ENCODE peak calls at places on chromosomes 2 and 18, in seven cellular contexts. J is mesenteric fat pad, B is AG09319, U is H7, L is hippocampal formation, S is AG08396, E is NCI-H1694 treated with DMSO at 0.1 percent for 48 hours. A is an unnamed sample.

GRCh38 chr2:222900354-222900753 is 39.5 kb downstream of the ACSL3 start:
- DNase-seq in J (no peak), B (peak; percentile 42), U (no peak), L (no peak), S (peak; percentile 16), E (no peak), A (no peak)

GRCh38 chr18:35432565-35433001 is 55.4 kb upstream of the ZNF396 start:
- DNase-seq in J (no peak), B (peak; percentile 3), U (no peak), L (no peak), S (no peak), E (no peak), A (no peak)

GRCh38 chr2:100242416-100242815 is 79.9 kb downstream of the LONRF2 start:
- DNase-seq in J (no peak), B (no peak), U (no peak), L (no peak), S (no peak), E (no peak), A (peak; percentile 60)

GRCh38 chr2:43460141-43460540 is 135.7 kb downstream of the THADA start:
- DNase-seq in J (no peak), B (no peak), U (no peak), L (no peak), S (no peak), E (no peak), A (no peak)

GRCh38 chr18:26215247-26215970 is 10.8 kb upstream of the TAF4B start:
- DNase-seq in J (no peak), B (no peak), U (no peak), L (no peak), S (no peak), E (no peak), A (no peak)

GRCh38 chr2:40332096-40332826 is 119.6 kb downstream of the SLC8A1 start:
- DNase-seq in J (no peak), B (peak; percentile 77), U (no peak), L (no peak), S (peak; percentile 17), E (no peak), A (no peak)

GRCh38 chr2:108575132-108575966 is 41.1 kb downstream of the LIMS1 start:
- DNase-seq in J (no peak), B (no peak), U (no peak), L (no peak), S (peak; percentile 56), E (no peak), A (no peak)

GRCh38 chr2:119009110-119009509 is 67.1 kb downstream of the MARCO start:
- DNase-seq in J (no peak), B (no peak), U (no peak), L (no peak), S (no peak), E (no peak), A (peak; percentile 11)

GRCh38 chr2:209671280-209671679 is 100.4 kb upstream of the UNC80 start:
- DNase-seq in J (no peak), B (no peak), U (no peak), L (no peak), S (no peak), E (no peak), A (no peak)

GRCh38 chr18:24414349-24415003 is 12.0 kb upstream of the IMPACT start:
- DNase-seq in J (no peak), B (no peak), U (no peak), L (no peak), S (no peak), E (no peak), A (no peak)

GRCh38 chr2:153387203-153387602 is 91.4 kb downstream of the RPRM start:
- DNase-seq in J (no peak), B (no peak), U (no peak), L (no peak), S (no peak), E (no peak), A (no peak)

GRCh38 chr18:11293794-11294193 is 144.4 kb upstream of the PIEZO2 start:
- DNase-seq in J (no peak), B (no peak), U (no peak), L (no peak), S (no peak), E (no peak), A (no peak)

GRCh38 chr2:20457661-20458630 is 11.1 kb downstream of the RHOB start:
- DNase-seq in J (peak; percentile 24), B (no peak), U (no peak), L (no peak), S (no peak), E (no peak), A (no peak)

GRCh38 chr2:233259745-233260144 is 8.3 kb downstream of the ATG16L1 start:
- DNase-seq in J (no peak), B (no peak), U (no peak), L (no peak), S (peak; percentile 32), E (no peak), A (no peak)

GRCh38 chr2:39942970-39943369 is 163.9 kb upstream of the THUMPD2 start:
- DNase-seq in J (no peak), B (no peak), U (no peak), L (no peak), S (peak; percentile 19), E (no peak), A (no peak)

GRCh38 chr2:50438293-50438692 is 593.6 kb downstream of the NRXN1 start:
- DNase-seq in J (no peak), B (no peak), U (no peak), L (no peak), S (no peak), E (peak; percentile 90), A (no peak)

GRCh38 chr2:148527488-148528340 is 116.8 kb upstream of the EPC2 start:
- DNase-seq in J (no peak), B (no peak), U (no peak), L (no peak), S (no peak), E (no peak), A (no peak)

GRCh38 chr18:62788891-62789290 is 73.5 kb downstream of the PHLPP1 start:
- DNase-seq in J (no peak), B (no peak), U (no peak), L (no peak), S (no peak), E (no peak), A (no peak)

GRCh38 chr2:138205281-138205680 is 241.0 kb downstream of the HNMT start:
- DNase-seq in J (no peak), B (no peak), U (no peak), L (no peak), S (no peak), E (no peak), A (no peak)

GRCh38 chr2:202158796-202159195 is 79.6 kb downstream of the SUMO1 start:
- DNase-seq in J (no peak), B (no peak), U (no peak), L (no peak), S (no peak), E (peak; percentile 53), A (no peak)

GRCh38 chr18:37658894-37659293 is 93.3 kb upstream of the CELF4 start:
- DNase-seq in J (no peak), B (no peak), U (no peak), L (no peak), S (no peak), E (no peak), A (no peak)

GRCh38 chr18:58862851-58863538 is 1.7 kb upstream of the ZNF532 start:
- DNase-seq in J (no peak), B (no peak), U (peak; percentile 83), L (peak; percentile 60), S (peak; percentile 53), E (no peak), A (peak; percentile 70)

GRCh38 chr18:48084858-48085257 is 154.4 kb upstream of the SMAD2 start:
- DNase-seq in J (no peak), B (no peak), U (no peak), L (no peak), S (no peak), E (no peak), A (no peak)

GRCh38 chr2:235024191-235024611 is 72.4 kb downstream of the SH3BP4 start:
- DNase-seq in J (no peak), B (no peak), U (no peak), L (no peak), S (peak; percentile 29), E (no peak), A (no peak)

GRCh38 chr2:213232649-213233437 is 51.4 kb upstream of the SPAG16 start:
- DNase-seq in J (no peak), B (no peak), U (no peak), L (no peak), S (no peak), E (no peak), A (peak; percentile 52)

GRCh38 chr2:101768480-101769077 is 71.1 kb downstream of the MAP4K4 start:
- DNase-seq in J (no peak), B (no peak), U (no peak), L (no peak), S (no peak), E (peak; percentile 30), A (no peak)

GRCh38 chr2:44549099-44549471 is 187.3 kb downstream of the CAMKMT start:
- DNase-seq in J (no peak), B (peak; percentile 67), U (no peak), L (no peak), S (peak; percentile 50), E (no peak), A (no peak)

GRCh38 chr2:169828141-169828811 is 1.0 kb downstream of the UBR3 start:
- DNase-seq in J (no peak), B (no peak), U (peak; percentile 65), L (peak; percentile 45), S (peak; percentile 70), E (no peak), A (peak; percentile 66)

GRCh38 chr18:79629606-79630005 is 50.0 kb upstream of the CTDP1 start:
- DNase-seq in J (no peak), B (no peak), U (peak; percentile 41), L (no peak), S (no peak), E (no peak), A (peak; percentile 52)

GRCh38 chr18:46868171-46868921 is 49.0 kb downstream of the PIAS2 start:
- DNase-seq in J (no peak), B (no peak), U (no peak), L (no peak), S (no peak), E (no peak), A (peak; percentile 54)

GRCh38 chr2:136765736-136766323 is 485 bp downstream of the THSD7B start:
- DNase-seq in J (no peak), B (no peak), U (peak; percentile 64), L (no peak), S (no peak), E (peak; percentile 20), A (peak; percentile 70)

GRCh38 chr2:37376421-37377186 is 32.2 kb downstream of the QPCT start:
- DNase-seq in J (no peak), B (peak; percentile 74), U (no peak), L (no peak), S (peak; percentile 65), E (no peak), A (no peak)

A was measured in endodermal cell.